ENCODE peak calls at places on chromosomes 4 and X, in six cellular contexts. R is DMS 273 treated with DMSO at 0.1 percent for 48 hours, I is upper lobe of right lung, K is right cardiac atrium, T is fibroblast of mammary gland, G is iPS-NIHi11. Z is an unnamed sample.

GRCh38 chrX:45852884-45853283 is 652.2 kb upstream of the DIPK2B start:
- DNase-seq in R (no peak), I (no peak), K (no peak), T (peak; percentile 22), G (no peak), Z (no peak)

GRCh38 chr4:14701896-14702295 is 300.4 kb upstream of the CPEB2 start:
- DNase-seq in R (no peak), I (no peak), K (peak; percentile 45), T (no peak), G (no peak), Z (no peak)

GRCh38 chr4:84879651-84880200 is 86.8 kb downstream of the WDFY3 start:
- DNase-seq in R (no peak), I (no peak), K (no peak), T (no peak), G (no peak), Z (peak; percentile 42)

GRCh38 chr4:20662851-20663250 is 37.4 kb upstream of the PACRGL start:
- DNase-seq in R (no peak), I (no peak), K (no peak), T (peak; percentile 37), G (no peak), Z (peak; percentile 69)

GRCh38 chr4:153519677-153520076 is 53.5 kb downstream of the TMEM131L start:
- DNase-seq in R (no peak), I (no peak), K (no peak), T (no peak), G (no peak), Z (no peak)

GRCh38 chr4:54543088-54543795 is 114.5 kb upstream of the KIT start:
- DNase-seq in R (no peak), I (no peak), K (no peak), T (peak; percentile 64), G (no peak), Z (peak; percentile 87)

GRCh38 chr4:67126115-67126514 is 419.2 kb downstream of the CENPC start:
- DNase-seq in R (no peak), I (no peak), K (no peak), T (no peak), G (no peak), Z (no peak)

GRCh38 chrX:144730486-144730885 is 516.8 kb upstream of the SPANXN1 start:
- DNase-seq in R (no peak), I (no peak), K (no peak), T (peak; percentile 65), G (no peak), Z (peak; percentile 66)

GRCh38 chr4:69617083-69617694 is 22.3 kb downstream of the UGT2A2 start:
- DNase-seq in R (no peak), I (no peak), K (no peak), T (peak; percentile 43), G (peak; percentile 22), Z (peak; percentile 66)

GRCh38 chr4:70008771-70009170 is 13.0 kb downstream of the STATH start:
- DNase-seq in R (no peak), I (no peak), K (no peak), T (no peak), G (no peak), Z (no peak)

GRCh38 chr4:168857009-168857408 is 153.0 kb downstream of the CBR4 start:
- DNase-seq in R (no peak), I (no peak), K (no peak), T (no peak), G (no peak), Z (no peak)

GRCh38 chr4:15012017-15012788 is 9.9 kb downstream of the CPEB2 start:
- DNase-seq in R (no peak), I (no peak), K (no peak), T (no peak), G (no peak), Z (no peak)

GRCh38 chr4:139267301-139267700 is 12.7 kb downstream of the MGARP start:
- DNase-seq in R (no peak), I (no peak), K (no peak), T (no peak), G (no peak), Z (no peak)

GRCh38 chr4:130238121-130238520 is 1142.2 kb downstream of the C4orf33 start:
- DNase-seq in R (no peak), I (no peak), K (no peak), T (peak; percentile 20), G (no peak), Z (peak; percentile 43)

GRCh38 chrX:40247382-40247781 is 149.6 kb upstream of the BCOR start:
- DNase-seq in R (no peak), I (no peak), K (no peak), T (no peak), G (no peak), Z (no peak)

GRCh38 chr4:159366966-159367365 is 264.1 kb downstream of the RAPGEF2 start:
- DNase-seq in R (no peak), I (no peak), K (no peak), T (no peak), G (no peak), Z (no peak)

GRCh38 chr4:54172156-54172555 is 56.9 kb upstream of the PDGFRA start:
- DNase-seq in R (no peak), I (no peak), K (no peak), T (no peak), G (no peak), Z (no peak)

GRCh38 chrX:34848281-34848680 is 94.3 kb upstream of the FAM47B start:
- DNase-seq in R (no peak), I (no peak), K (no peak), T (peak; percentile 73), G (no peak), Z (peak; percentile 13)

GRCh38 chr4:145818001-145818400 is 120.6 kb downstream of the ZNF827 start:
- DNase-seq in R (no peak), I (no peak), K (no peak), T (no peak), G (no peak), Z (no peak)